ENCODE peak calls at places on chromosomes 1 and 21, in ten cellular contexts. E, Z, V, J, S, G, F, N, X and W are unnamed samples.

GRCh38 chr21:46157396-46157986 is 2.1 kb upstream of the FTCD start:
- DNase-seq in S (peak), G (no peak), X (no peak), F (no peak), V (no peak), J (no peak), N (no peak), Z (no peak), E (no peak), W (no peak)

GRCh38 chr1:206419250-206419649 is 51.0 kb upstream of the IKBKE start:
- DNase-seq in Z (no peak), E (no peak), S (no peak), N (no peak), V (no peak), F (no peak), J (no peak), X (no peak), G (no peak), W (no peak)

GRCh38 chr1:199399996-199400714 is 627.4 kb upstream of the NR5A2 start:
- DNase-seq in S (no peak), N (no peak), X (no peak), J (no peak), Z (no peak), E (no peak), F (no peak), V (no peak), G (no peak), W (no peak)

GRCh38 chr1:3718764-3719163 is 33.5 kb upstream of the CCDC27 start:
- DNase-seq in V (no peak), G (no peak), S (no peak), N (no peak), E (no peak), X (no peak), Z (no peak), F (no peak), J (no peak), W (no peak)

GRCh38 chr1:14039894-14040430 is 340.0 kb downstream of the PRDM2 start:
- DNase-seq in J (no peak), G (no peak), X (no peak), Z (no peak), V (no peak), E (no peak), S (no peak), N (no peak), F (no peak), W (no peak)

GRCh38 chr1:181482521-181483083 is 715 bp upstream of the CACNA1E start:
- DNase-seq in S (no peak), Z (peak), G (peak), J (peak), F (no peak), E (peak), N (no peak), V (no peak), X (no peak), W (no peak)

GRCh38 chr1:211698161-211699026 is 23.0 kb upstream of the NEK2 start:
- DNase-seq in S (peak), Z (peak), F (peak), V (peak), X (peak), N (peak), J (peak), E (peak), G (peak), W (peak)

GRCh38 chr1:155940531-155940992 is 876 bp upstream of the RXFP4 start:
- DNase-seq in N (peak), E (peak), Z (peak), X (no peak), F (no peak), G (peak), V (peak), J (no peak), S (peak), W (peak)

GRCh38 chr1:156414440-156415064 is 45.5 kb downstream of the RHBG start:
- DNase-seq in E (no peak), V (no peak), J (no peak), Z (peak), X (no peak), F (no peak), G (no peak), S (no peak), N (no peak), W (no peak)

GRCh38 chr1:219442575-219442974 is 170.3 kb downstream of the ZC3H11B start:
- DNase-seq in N (no peak), V (peak), S (no peak), Z (no peak), G (no peak), F (no peak), X (no peak), E (peak), J (no peak), W (no peak)

GRCh38 chr21:41243107-41243506 is 73.5 kb upstream of the FAM3B start:
- DNase-seq in V (no peak), E (no peak), Z (no peak), X (no peak), N (no peak), G (no peak), J (no peak), S (no peak), F (no peak), W (no peak)

GRCh38 chr1:181062800-181063428 is 25.6 kb upstream of the IER5 start:
- DNase-seq in F (no peak), X (peak), Z (no peak), S (no peak), J (no peak), E (peak), V (no peak), N (no peak), G (no peak), W (no peak)

GRCh38 chr1:151457911-151458882 is 1.1 kb downstream of the POGZ start:
- DNase-seq in N (peak), J (peak), S (peak), G (peak), X (peak), E (peak), F (peak), Z (peak), V (peak), W (peak)

GRCh38 chr1:8908388-8909151 is 30.1 kb upstream of the ENO1 start:
- DNase-seq in X (no peak), Z (no peak), E (no peak), F (no peak), V (no peak), J (no peak), N (no peak), G (no peak), S (no peak), W (no peak)

GRCh38 chr1:39283858-39284257 is 79.4 kb downstream of the MACF1 start:
- DNase-seq in S (no peak), V (no peak), Z (no peak), E (no peak), G (no peak), X (no peak), F (no peak), N (no peak), J (no peak), W (no peak)

GRCh38 chr1:228294717-228295116 is 86.9 kb downstream of the OBSCN start:
- DNase-seq in N (no peak), E (no peak), F (no peak), J (no peak), G (no peak), S (no peak), V (no peak), Z (no peak), X (no peak), W (no peak)

GRCh38 chr1:18641005-18641941 is 10.6 kb downstream of the PAX7 start:
- DNase-seq in J (no peak), Z (peak), F (no peak), E (no peak), S (no peak), N (no peak), V (no peak), G (no peak), X (no peak), W (no peak)

GRCh38 chr1:147099192-147099591 is 73.1 kb downstream of the PRKAB2 start:
- DNase-seq in F (no peak), J (no peak), N (no peak), Z (no peak), S (no peak), X (no peak), E (no peak), V (no peak), G (no peak), W (no peak)

GRCh38 chr1:236325567-236325966 is 43.8 kb upstream of the ERO1B start:
- DNase-seq in E (no peak), G (no peak), N (no peak), V (no peak), F (no peak), J (no peak), X (no peak), Z (no peak), S (no peak), W (no peak)

GRCh38 chr1:25786887-25787286 is 13.1 kb upstream of the SELENON start:
- DNase-seq in F (no peak), V (no peak), Z (no peak), J (no peak), S (no peak), N (peak), E (peak), G (no peak), X (no peak), W (no peak)

GRCh38 chr1:150009604-150010387 is 730 bp downstream of the OTUD7B start:
- DNase-seq in Z (peak), X (no peak), V (peak), E (peak), N (peak), F (peak), G (peak), J (peak), S (peak), W (peak)

GRCh38 chr1:21693732-21694131 is 24.6 kb upstream of the RAP1GAP start:
- DNase-seq in Z (no peak), V (no peak), E (no peak), F (no peak), S (no peak), G (no peak), J (no peak), N (no peak), X (no peak), W (no peak)

GRCh38 chr21:41695513-41695912 is 71.3 kb downstream of the RIPK4 start:
- DNase-seq in G (no peak), N (no peak), Z (no peak), S (no peak), V (no peak), J (no peak), F (peak), X (no peak), E (no peak), W (no peak)

GRCh38 chr1:35210306-35211112 is 17.6 kb upstream of the SFPQ start:
- DNase-seq in E (no peak), V (no peak), Z (no peak), N (no peak), S (peak), J (no peak), F (no peak), G (no peak), X (no peak), W (no peak)

GRCh38 chr21:34642211-34643075 is 26.4 kb upstream of the CLIC6 start:
- DNase-seq in G (no peak), E (peak), F (peak), X (no peak), V (peak), S (no peak), N (peak), Z (no peak), J (no peak), W (no peak)

GRCh38 chr1:169234780-169235179 is 128.3 kb downstream of the ATP1B1 start:
- DNase-seq in J (no peak), X (no peak), N (no peak), E (no peak), V (no peak), F (no peak), S (no peak), Z (no peak), G (no peak), W (no peak)

GRCh38 chr1:237220243-237220642 is 178.3 kb downstream of the RYR2 start:
- DNase-seq in Z (no peak), F (no peak), N (no peak), V (no peak), G (no peak), S (peak), E (no peak), J (no peak), X (no peak), W (no peak)

GRCh38 chr1:72218141-72218739 is 64.1 kb downstream of the NEGR1 start:
- DNase-seq in S (no peak), Z (no peak), V (no peak), J (no peak), E (no peak), X (no peak), F (no peak), N (no peak), G (no peak), W (no peak)

GRCh38 chr1:75134656-75134938 is 409 bp downstream of the LHX8 start:
- DNase-seq in X (no peak), F (no peak), E (no peak), G (peak), N (no peak), V (no peak), J (no peak), Z (no peak), S (no peak), W (no peak)

GRCh38 chr1:7420706-7421105 is 350.4 kb upstream of the VAMP3 start:
- DNase-seq in Z (no peak), V (no peak), F (no peak), X (no peak), J (no peak), N (no peak), E (no peak), G (no peak), S (no peak), W (no peak)